ENCODE peak calls at places on chromosomes 12 and 14, in six cellular contexts. F is PC-3, H is neuronal stem cell, R is H1, L is lung, Y is mesendoderm. E is an unnamed sample. For H3K4me1, the result is how much of the 10 kb centered on the place peaks cover.

GRCh38 chr12:26741828-26742227 is 91.2 kb downstream of the ITPR2 start:
- DNase-seq in L (no peak), R (no peak), Y (no peak), F (no peak), H (no peak), E (no peak)

GRCh38 chr12:123890536-123890902 is 82.1 kb downstream of the CCDC92 start:
- DNase-seq in Y (no peak), R (no peak), L (no peak), H (no peak), F (no peak), E (no peak)

GRCh38 chr12:68885381-68885780 is 47.6 kb downstream of the CPM start:
- DNase-seq in Y (no peak), L (no peak), F (no peak), H (no peak), R (no peak), E (no peak)

GRCh38 chr12:116135209-116135930 is 142.1 kb downstream of the MED13L start:
- DNase-seq in R (no peak), H (no peak), F (peak), Y (no peak), L (no peak), E (no peak)

GRCh38 chr12:22018860-22019259 is 27.2 kb upstream of the CMAS start:
- DNase-seq in Y (no peak), F (peak), L (no peak), R (no peak), H (no peak), E (no peak)

GRCh38 chr12:47990351-47991105 is 13.7 kb downstream of the COL2A1 start:
- DNase-seq in Y (no peak), L (no peak), F (no peak), H (no peak), R (no peak), E (no peak)

GRCh38 chr12:132439333-132439904 is 50.5 kb upstream of the FBRSL1 start:
- DNase-seq in Y (no peak), L (no peak), R (no peak), F (no peak), H (no peak), E (no peak)

GRCh38 chr12:83349907-83350611 is 663.4 kb downstream of the TMTC2 start:
- DNase-seq in H (no peak), Y (no peak), L (no peak), F (no peak), R (no peak), E (no peak)

GRCh38 chr12:50249464-50250229 is 33.7 kb downstream of the LIMA1 start:
- DNase-seq in R (no peak), L (no peak), F (peak), Y (peak), H (no peak), E (no peak)

GRCh38 chr14:66249544-66249943 is 236.6 kb upstream of the CCDC196 start:
- DNase-seq in L (no peak), F (no peak), R (no peak), H (no peak), Y (no peak), E (no peak)

GRCh38 chr12:131120831-131121271 is 167.1 kb downstream of the ADGRD1 start:
- DNase-seq in F (no peak), Y (no peak), R (no peak), L (no peak), H (no peak), E (no peak)

DNA sequence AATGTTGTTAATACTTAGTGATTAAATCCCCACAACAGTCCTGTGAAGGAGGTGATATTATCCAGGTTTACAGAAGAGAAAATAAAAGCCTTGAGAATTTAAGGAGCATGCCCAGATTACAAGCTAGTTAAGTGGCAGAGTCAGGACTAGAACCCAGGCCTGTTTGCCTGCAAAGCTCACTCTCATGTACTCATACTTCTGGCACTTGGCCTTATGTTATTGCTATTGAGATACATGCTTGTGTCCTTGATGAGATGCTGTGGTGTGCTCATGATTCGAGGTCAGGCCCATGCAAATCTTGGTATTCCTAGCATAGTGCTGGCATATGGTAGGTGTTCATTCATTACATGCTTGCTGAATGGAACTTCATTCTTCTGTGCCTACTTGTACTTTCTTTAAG is 7.6 kb upstream of the EID3 start:
- DNase-seq in F (no peak), H (no peak), L (no peak), Y (no peak), R (no peak), E (no peak)
- H3K4me1 ChIP-seq in F (half or more), H (under half), L (under half), Y (under half), R (under half), E (under half)

GRCh38 chr14:103524002-103524785 is 1.6 kb upstream of the CKB start:
- DNase-seq in H (no peak), R (no peak), Y (no peak), L (no peak), F (no peak), E (no peak)
- H3K4me1 ChIP-seq in H (under half), R (under half), Y (under half), L (under half), F (under half), E (under half)

DNA sequence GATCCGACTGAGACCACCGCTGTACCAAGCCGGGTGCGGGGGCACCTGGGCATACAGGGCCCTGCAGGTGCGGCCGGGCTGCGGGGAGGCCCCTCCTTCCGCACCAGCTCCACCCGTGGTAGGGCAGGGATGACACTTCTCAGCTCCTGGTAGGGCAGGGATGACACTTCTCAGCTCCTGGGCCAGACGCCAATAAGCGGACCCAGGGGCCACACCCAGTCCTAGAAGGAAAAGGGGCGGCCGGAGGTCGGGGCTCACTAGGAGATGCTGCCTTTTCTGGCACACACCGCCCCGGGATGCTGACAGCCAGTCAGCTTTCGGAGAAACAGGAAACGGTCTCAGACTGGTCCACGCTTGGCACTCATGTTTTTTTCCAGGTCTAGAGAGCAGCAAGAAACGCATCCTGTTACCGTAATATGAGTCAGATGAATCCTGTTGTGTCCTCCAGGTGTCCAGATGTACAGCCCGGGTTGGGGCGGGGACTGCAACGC is 34.8 kb downstream of the NFKBIA start:
- DNase-seq in F (peak), L (no peak), Y (no peak), R (no peak), H (no peak), E (no peak)
- H3K4me1 ChIP-seq in F (under half), L (under half), Y (under half), R (under half), H (under half), E (under half)

GRCh38 chr12:122393822-122394221 is 28.6 kb downstream of the CLIP1 start:
- DNase-seq in Y (no peak), H (no peak), F (no peak), L (no peak), R (no peak), E (no peak)

GRCh38 chr12:122395319-122395718 is 27.1 kb downstream of the CLIP1 start:
- DNase-seq in F (peak), H (no peak), Y (peak), R (no peak), L (no peak), E (no peak)

GRCh38 chr12:122399254-122399591 is 23.2 kb downstream of the CLIP1 start:
- DNase-seq in Y (peak), H (no peak), L (no peak), F (no peak), R (no peak), E (no peak)

GRCh38 chr12:122392411-122392810 is 30.1 kb downstream of the CLIP1 start:
- DNase-seq in L (no peak), Y (no peak), F (no peak), H (no peak), R (no peak), E (no peak)

GRCh38 chr12:122394626-122395194 is 27.8 kb downstream of the CLIP1 start:
- DNase-seq in F (no peak), Y (no peak), L (no peak), R (no peak), H (no peak), E (no peak)
- H3K4me1 ChIP-seq in F (under half), Y (under half), L (under half), R (under half), H (under half), E (under half)

GRCh38 chr12:66061076-66061475 is 69.5 kb downstream of the LLPH start:
- DNase-seq in L (no peak), F (no peak), Y (peak), R (no peak), H (no peak), E (no peak)
- H3K4me1 ChIP-seq in L (under half), F (under half), Y (under half), R (under half), H (under half), E (under half)

GRCh38 chr14:92586001-92586947 is 72.7 kb downstream of the RIN3 start:
- DNase-seq in H (no peak), Y (no peak), R (no peak), L (no peak), F (peak), E (no peak)
- H3K4me1 ChIP-seq in H (under half), Y (under half), R (under half), L (under half), F (under half), E (under half)

GRCh38 chr14:72779679-72780078 is 114.2 kb downstream of the DPF3 start:
- DNase-seq in Y (no peak), R (no peak), H (no peak), F (no peak), L (peak), E (no peak)
- H3K4me1 ChIP-seq in Y (under half), R (under half), H (under half), F (under half), L (under half), E (under half)

E was measured in HAP-1.